ENCODE peak calls at places on chromosomes 4 and X, in six cellular contexts. One of them, this sample, is unnamed.

GRCh38 chr4:7650606-7651400 is 216.1 kb upstream of the PSAPL1 start:
- DNase-seq in GM23338: peak; percentile 85
- DNase-seq in foreskin melanocyte: no peak
- DNase-seq in lower lobe of right lung: peak; percentile 44
- DNase-seq in effector memory CD8-positive, alpha-beta T cell: peak; percentile 24
- DNase-seq in iPS DF 19.7: no peak
- DNase-seq in this sample: peak; percentile 57

GRCh38 chrX:153423652-153424051 is 12.4 kb downstream of the ZFP92 start:
- DNase-seq in lower lobe of right lung: peak; percentile 66
- DNase-seq in effector memory CD8-positive, alpha-beta T cell: no peak
- DNase-seq in iPS DF 19.7: no peak
- DNase-seq in foreskin melanocyte: no peak
- DNase-seq in GM23338: no peak
- DNase-seq in this sample: no peak

GRCh38 chr4:41532880-41533279 is 5.1 kb upstream of the LIMCH1 start:
- DNase-seq in foreskin melanocyte: no peak
- DNase-seq in effector memory CD8-positive, alpha-beta T cell: no peak
- DNase-seq in GM23338: no peak
- DNase-seq in lower lobe of right lung: no peak
- DNase-seq in iPS DF 19.7: no peak
- DNase-seq in this sample: no peak

GRCh38 chr4:159206427-159206871 is 103.6 kb downstream of the RAPGEF2 start:
- DNase-seq in GM23338: no peak
- DNase-seq in iPS DF 19.7: no peak
- DNase-seq in lower lobe of right lung: no peak
- DNase-seq in foreskin melanocyte: no peak
- DNase-seq in effector memory CD8-positive, alpha-beta T cell: no peak
- DNase-seq in this sample: no peak

GRCh38 chr4:110418641-110419040 is 57.3 kb upstream of the ENPEP start:
- DNase-seq in iPS DF 19.7: no peak
- DNase-seq in effector memory CD8-positive, alpha-beta T cell: no peak
- DNase-seq in foreskin melanocyte: no peak
- DNase-seq in GM23338: peak; percentile 72
- DNase-seq in lower lobe of right lung: no peak
- DNase-seq in this sample: no peak

GRCh38 chrX:47143894-47144625 is 442 bp downstream of the NDUFB11 start:
- DNase-seq in effector memory CD8-positive, alpha-beta T cell: no peak
- DNase-seq in iPS DF 19.7: no peak
- DNase-seq in foreskin melanocyte: peak; percentile 37
- DNase-seq in lower lobe of right lung: peak; percentile 51
- DNase-seq in GM23338: peak; percentile 59
- DNase-seq in this sample: no peak

GRCh38 chrX:155334486-155335316 is at the start of gene CLIC2:
- DNase-seq in GM23338: no peak
- DNase-seq in effector memory CD8-positive, alpha-beta T cell: no peak
- DNase-seq in lower lobe of right lung: peak; percentile 43
- DNase-seq in iPS DF 19.7: no peak
- DNase-seq in foreskin melanocyte: no peak
- DNase-seq in this sample: no peak

GRCh38 chr4:26322349-26322748 is 1.5 kb downstream of the RBPJ start:
- DNase-seq in foreskin melanocyte: no peak
- DNase-seq in GM23338: no peak
- DNase-seq in iPS DF 19.7: no peak
- DNase-seq in lower lobe of right lung: no peak
- DNase-seq in effector memory CD8-positive, alpha-beta T cell: no peak
- DNase-seq in this sample: no peak

GRCh38 chr4:29081230-29081955 is 1638.8 kb upstream of the PCDH7 start:
- DNase-seq in iPS DF 19.7: no peak
- DNase-seq in lower lobe of right lung: no peak
- DNase-seq in GM23338: peak; percentile 6
- DNase-seq in effector memory CD8-positive, alpha-beta T cell: no peak
- DNase-seq in foreskin melanocyte: peak; percentile 6
- DNase-seq in this sample: no peak

GRCh38 chrX:125769628-125770027 is 396.5 kb downstream of the DCAF12L2 start:
- DNase-seq in iPS DF 19.7: no peak
- DNase-seq in effector memory CD8-positive, alpha-beta T cell: no peak
- DNase-seq in foreskin melanocyte: no peak
- DNase-seq in lower lobe of right lung: no peak
- DNase-seq in GM23338: no peak
- DNase-seq in this sample: no peak

GRCh38 chr4:177339794-177340374 is 30.2 kb downstream of the NEIL3 start:
- DNase-seq in foreskin melanocyte: peak; percentile 36
- DNase-seq in effector memory CD8-positive, alpha-beta T cell: no peak
- DNase-seq in lower lobe of right lung: no peak
- DNase-seq in iPS DF 19.7: no peak
- DNase-seq in GM23338: peak; percentile 23
- DNase-seq in this sample: no peak

GRCh38 chr4:88527787-88528186 is 4.2 kb upstream of the PYURF start:
- DNase-seq in lower lobe of right lung: no peak
- DNase-seq in foreskin melanocyte: no peak
- DNase-seq in iPS DF 19.7: no peak
- DNase-seq in GM23338: no peak
- DNase-seq in effector memory CD8-positive, alpha-beta T cell: no peak
- DNase-seq in this sample: no peak

GRCh38 chrX:149131780-149132179 is 373.3 kb downstream of the IDS start:
- DNase-seq in iPS DF 19.7: no peak
- DNase-seq in lower lobe of right lung: no peak
- DNase-seq in GM23338: no peak
- DNase-seq in effector memory CD8-positive, alpha-beta T cell: no peak
- DNase-seq in foreskin melanocyte: no peak
- DNase-seq in this sample: no peak

GRCh38 chr4:175412161-175412560 is 399.9 kb downstream of the GPM6A start:
- DNase-seq in iPS DF 19.7: no peak
- DNase-seq in effector memory CD8-positive, alpha-beta T cell: no peak
- DNase-seq in foreskin melanocyte: no peak
- DNase-seq in lower lobe of right lung: no peak
- DNase-seq in GM23338: no peak
- DNase-seq in this sample: no peak

GRCh38 chr4:53688186-53688790 is 97.0 kb upstream of the LNX1 start:
- DNase-seq in lower lobe of right lung: no peak
- DNase-seq in GM23338: no peak
- DNase-seq in iPS DF 19.7: no peak
- DNase-seq in effector memory CD8-positive, alpha-beta T cell: no peak
- DNase-seq in foreskin melanocyte: peak; percentile 90
- DNase-seq in this sample: no peak

GRCh38 chr4:77012726-77013125 is 63.1 kb downstream of the CCNI start:
- DNase-seq in lower lobe of right lung: no peak
- DNase-seq in iPS DF 19.7: no peak
- DNase-seq in effector memory CD8-positive, alpha-beta T cell: no peak
- DNase-seq in GM23338: no peak
- DNase-seq in foreskin melanocyte: no peak
- DNase-seq in this sample: no peak

GRCh38 chr4:140037353-140038030 is 116.5 kb downstream of the MAML3 start:
- DNase-seq in lower lobe of right lung: no peak
- DNase-seq in foreskin melanocyte: peak; percentile 67
- DNase-seq in GM23338: no peak
- DNase-seq in iPS DF 19.7: no peak
- DNase-seq in effector memory CD8-positive, alpha-beta T cell: no peak
- DNase-seq in this sample: no peak

GRCh38 chr4:107261241-107261874 is 225.2 kb upstream of the DKK2 start:
- DNase-seq in iPS DF 19.7: no peak
- DNase-seq in lower lobe of right lung: no peak
- DNase-seq in GM23338: no peak
- DNase-seq in effector memory CD8-positive, alpha-beta T cell: no peak
- DNase-seq in foreskin melanocyte: no peak
- DNase-seq in this sample: no peak

GRCh38 chrX:34943235-34943634 is 639 bp downstream of the FAM47B start:
- DNase-seq in foreskin melanocyte: no peak
- DNase-seq in lower lobe of right lung: no peak
- DNase-seq in iPS DF 19.7: no peak
- DNase-seq in effector memory CD8-positive, alpha-beta T cell: no peak
- DNase-seq in GM23338: no peak
- DNase-seq in this sample: no peak

GRCh38 chrX:154654372-154654771 is 993 bp upstream of the CTAG2 start:
- DNase-seq in lower lobe of right lung: no peak
- DNase-seq in effector memory CD8-positive, alpha-beta T cell: no peak
- DNase-seq in foreskin melanocyte: no peak
- DNase-seq in iPS DF 19.7: no peak
- DNase-seq in GM23338: no peak
- DNase-seq in this sample: no peak

GRCh38 chrX:40058719-40059118 is 39.0 kb downstream of the BCOR start:
- DNase-seq in effector memory CD8-positive, alpha-beta T cell: no peak
- DNase-seq in GM23338: no peak
- DNase-seq in iPS DF 19.7: no peak
- DNase-seq in foreskin melanocyte: no peak
- DNase-seq in lower lobe of right lung: peak; percentile 57
- DNase-seq in this sample: no peak

This sample was measured in iPS DF 6.9.